ENCODE peak calls at places on chromosomes 2 and 18, in four cellular contexts. C is HS-27A; D is stimulated activated CD4-positive, alpha-beta T cell treated with anti-CD3 and anti-CD28 coated beads, TNF-alpha, amount 100 ng/mL, for 4 hours; Z is hypothalamus. M is an unnamed sample.
A peak's percentile ranks its signal among the peaks of the same experiment; 100 is the strongest.

GRCh38 chr18:79881695-79882094 is 69.8 kb downstream of the SLC66A2 start:
- DNase-seq in C (no peak), D (no peak), Z (no peak), M (no peak)

GRCh38 chr2:99615247-99615771 is 125.5 kb upstream of the REV1 start:
- DNase-seq in C (no peak), D (no peak), Z (no peak), M (no peak)

GRCh38 chr2:145026456-145027072 is 506.6 kb upstream of the ZEB2 start:
- DNase-seq in C (no peak), D (no peak), Z (no peak), M (no peak)

GRCh38 chr18:69161383-69162028 is 239.2 kb upstream of the DOK6 start:
- DNase-seq in C (no peak), D (no peak), Z (no peak), M (no peak)

GRCh38 chr18:9082763-9083510 is 19.6 kb upstream of the NDUFV2 start:
- DNase-seq in C (no peak), D (no peak), Z (no peak), M (no peak)

GRCh38 chr2:52611757-52612156 is 1155.8 kb upstream of the CHAC2 start:
- DNase-seq in C (no peak), D (no peak), Z (no peak), M (no peak)

GRCh38 chr2:14608245-14608644 is 24.3 kb upstream of the LRATD1 start:
- DNase-seq in C (no peak), D (no peak), Z (no peak), M (no peak)

GRCh38 chr2:153059338-153060052 is 341.1 kb downstream of the ARL6IP6 start:
- DNase-seq in C (no peak), D (no peak), Z (no peak), M (peak; percentile 70)

GRCh38 chr2:200306719-200306968 is 151 bp downstream of the SPATS2L start:
- DNase-seq in C (no peak), D (no peak), Z (no peak), M (no peak)

GRCh38 chr2:23602113-23602512 is 217.1 kb downstream of the KLHL29 start:
- DNase-seq in C (peak; percentile 38), D (no peak), Z (no peak), M (peak; percentile 15)

GRCh38 chr18:68623342-68623741 is 91.6 kb downstream of the TMX3 start:
- DNase-seq in C (peak; percentile 48), D (no peak), Z (no peak), M (peak; percentile 20)

M was measured in HS-5.